ENCODE peak calls at places on chromosome 21, in six cellular contexts. F is effector memory CD4-positive, alpha-beta T cell; Y is left ventricle myocardium inferior; I is Peyer's patch; N is GM23248; A is HCT116. R is an unnamed sample.

GRCh38 chr21:32534113-32534512 is 51.2 kb downstream of the TCP10L start:
- DNase-seq in A (no peak), I (no peak), Y (no peak), N (no peak), F (no peak), R (peak; percentile 5)

GRCh38 chr21:35017256-35017655 is 31.8 kb downstream of the RUNX1 start:
- DNase-seq in F (no peak), N (no peak), Y (no peak), A (no peak), I (no peak), R (no peak)

GRCh38 chr21:27425574-27425973 is 458.7 kb upstream of the ADAMTS5 start:
- DNase-seq in Y (no peak), F (no peak), I (no peak), A (no peak), N (peak; percentile 77), R (no peak)

GRCh38 chr21:22476726-22477646 is 1478.8 kb downstream of the NCAM2 start:
- DNase-seq in I (no peak), F (no peak), N (no peak), A (no peak), Y (no peak), R (no peak)

GRCh38 chr21:17612023-17612564 is 607 bp downstream of the BTG3 start:
- DNase-seq in F (peak; percentile 15), Y (peak; percentile 22), A (no peak), I (peak; percentile 62), N (peak; percentile 69), R (peak; percentile 33)

GRCh38 chr21:46551636-46552241 is 53.1 kb downstream of the S100B start:
- DNase-seq in I (peak; percentile 60), Y (no peak), N (no peak), A (no peak), F (peak; percentile 14), R (no peak)

GRCh38 chr21:37983336-37984095 is 67.3 kb upstream of the KCNJ6 start:
- DNase-seq in I (no peak), Y (no peak), N (no peak), A (no peak), F (no peak), R (no peak)

GRCh38 chr21:32559004-32559610 is 26.2 kb downstream of the TCP10L start:
- DNase-seq in I (no peak), A (no peak), F (no peak), N (no peak), Y (no peak), R (no peak)

GRCh38 chr21:28100366-28100765 is 892.3 kb downstream of the LTN1 start:
- DNase-seq in F (no peak), N (no peak), I (no peak), Y (no peak), A (no peak), R (no peak)

GRCh38 chr21:44418876-44419230 is 36.5 kb upstream of the LRRC3 start:
- DNase-seq in F (no peak), A (no peak), I (peak; percentile 18), Y (peak; percentile 4), N (no peak), R (no peak)

GRCh38 chr21:38027901-38028300 is 111.6 kb upstream of the KCNJ6 start:
- DNase-seq in Y (no peak), I (no peak), N (peak; percentile 75), A (no peak), F (no peak), R (no peak)

GRCh38 chr21:43272591-43272990 is 103.8 kb downstream of the CRYAA start:
- DNase-seq in N (no peak), Y (peak; percentile 6), F (no peak), I (no peak), A (no peak), R (no peak)

GRCh38 chr21:15992171-15992570 is 262.4 kb downstream of the USP25 start:
- DNase-seq in N (peak; percentile 49), I (no peak), Y (no peak), A (no peak), F (no peak), R (no peak)

GRCh38 chr21:44368711-44369446 is 15.5 kb downstream of the TRPM2 start:
- DNase-seq in A (no peak), N (no peak), I (peak; percentile 38), F (no peak), Y (no peak), R (no peak)

DNA sequence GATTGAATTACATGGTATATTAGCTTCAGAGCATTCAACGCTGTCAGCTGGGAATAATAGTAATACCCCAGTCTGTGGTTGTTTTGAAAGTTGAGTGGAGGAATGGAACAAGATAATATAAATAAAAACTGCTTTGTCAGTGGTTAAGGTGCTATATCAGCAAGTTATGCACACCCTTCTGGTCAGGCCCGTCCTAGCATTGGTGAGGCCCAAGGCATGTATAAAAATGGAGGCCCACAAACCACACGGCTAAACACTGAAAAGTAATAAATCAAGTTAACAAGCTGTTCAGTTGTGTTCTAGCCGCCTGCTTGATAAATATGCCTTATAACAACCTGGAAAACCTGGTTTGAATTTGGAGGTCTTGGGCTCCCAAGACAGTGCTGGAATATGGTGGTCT is 77.4 kb downstream of the PSMG1 start:
- DNase-seq in I (no peak), A (no peak), F (no peak), Y (no peak), N (no peak), R (no peak)
- H3K4me1 ChIP-seq in I (no peaks in the 10 kb centered on the region), A (no peaks in the 10 kb centered on the region), F (no peaks in the 10 kb centered on the region), Y (peaks cover 22% of the 10 kb centered on the region), N (peaks cover 16% of the 10 kb centered on the region), R (no peaks in the 10 kb centered on the region)

DNA sequence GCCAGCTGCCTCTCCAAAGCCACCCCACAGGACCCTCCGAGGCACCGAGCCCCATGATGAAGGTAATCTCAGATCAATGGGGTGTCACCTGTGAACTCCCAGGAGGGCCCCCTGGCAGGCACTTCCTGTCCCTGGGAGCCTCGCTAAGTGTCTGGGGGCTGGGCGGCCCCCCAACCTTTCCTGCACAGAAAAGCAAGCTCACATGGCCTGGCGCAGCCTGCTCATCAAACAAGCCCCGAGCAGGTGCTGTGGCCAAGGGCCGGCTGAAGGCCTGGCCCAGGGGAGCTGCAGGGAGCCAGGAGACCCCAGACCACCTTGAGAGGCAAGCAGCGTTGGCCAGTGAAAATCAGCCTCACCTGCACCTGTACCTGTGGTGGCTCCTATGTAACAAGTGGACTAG is 2.9 kb downstream of the RIPK4 start:
- DNase-seq in N (no peak), Y (no peak), A (no peak), F (no peak), I (no peak), R (no peak)
- H3K4me3 ChIP-seq in N (no peak overlapping the region), Y (no peak overlapping the region), A (no peak overlapping the region), F (no peak overlapping the region), I (no peak overlapping the region), R (no peak overlapping the region)

GRCh38 chr21:36145259-36145658 is 10.4 kb downstream of the CBR3 start:
- DNase-seq in N (no peak), F (no peak), I (no peak), Y (no peak), A (no peak), R (peak; percentile 38)

GRCh38 chr21:36135391-36136094 is 664 bp downstream of the CBR3 start:
- DNase-seq in Y (peak; percentile 83), A (no peak), I (peak; percentile 74), N (peak; percentile 89), F (no peak), R (peak; percentile 84)

GRCh38 chr21:36141513-36141925 is 6.6 kb downstream of the CBR3 start:
- DNase-seq in I (peak; percentile 97), F (peak; percentile 89), N (peak; percentile 89), A (peak; percentile 98), Y (peak; percentile 24), R (peak; percentile 100)
- H3K9me3 ChIP-seq in I (no peaks in the 10 kb centered on the region), F (no peaks in the 10 kb centered on the region), N (no peaks in the 10 kb centered on the region), A (no peaks in the 10 kb centered on the region), Y (no peaks in the 10 kb centered on the region), R (no peaks in the 10 kb centered on the region)

GRCh38 chr21:29390778-29391177 is 92.1 kb downstream of the BACH1 start:
- DNase-seq in Y (no peak), A (no peak), N (no peak), I (no peak), F (no peak), R (no peak)
- H3K4me1 ChIP-seq in Y (no peaks in the 10 kb centered on the region), A (no peaks in the 10 kb centered on the region), N (no peaks in the 10 kb centered on the region), I (no peaks in the 10 kb centered on the region), F (no peaks in the 10 kb centered on the region), R (no peaks in the 10 kb centered on the region)

DNA sequence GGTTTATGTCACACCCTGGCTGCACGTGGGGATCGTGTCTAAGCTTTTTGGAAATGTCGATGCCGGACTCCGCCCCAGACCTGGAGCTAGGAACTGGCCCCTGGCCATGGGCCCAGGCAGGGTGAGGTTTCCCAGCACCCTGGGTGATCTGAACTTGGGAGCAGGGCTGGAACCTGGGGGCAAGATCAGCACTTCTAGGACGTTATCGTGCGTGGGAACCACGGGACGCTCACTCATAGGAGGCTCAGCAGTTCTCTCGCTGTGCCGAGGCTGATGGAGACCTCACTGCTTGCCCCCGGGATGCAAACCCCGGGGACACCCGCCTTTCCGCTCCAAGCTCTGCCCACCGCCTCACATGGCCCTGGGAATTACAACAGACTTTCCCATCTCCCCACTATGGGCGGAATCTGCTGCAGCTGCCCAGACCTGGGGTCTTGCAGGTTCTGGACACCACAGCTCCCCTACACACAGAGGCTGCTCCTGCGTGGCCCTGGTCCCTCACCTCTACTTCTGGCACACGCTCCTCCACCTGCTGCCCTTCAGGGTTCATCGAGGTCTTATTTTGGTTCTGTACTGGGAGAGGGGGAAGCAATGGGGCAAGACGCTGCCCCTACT is 35.9 kb downstream of the COL18A1 start:
- DNase-seq in Y (no peak), I (no peak), A (no peak), F (no peak), N (no peak), R (no peak)
- H3K4me3 ChIP-seq in Y (no peak overlapping the region), I (no peak overlapping the region), A (no peak overlapping the region), F (no peak overlapping the region), N (no peak overlapping the region), R (no peak overlapping the region)

GRCh38 chr21:30979054-30979453 is 59.2 kb downstream of the KRTAP19-8 start:
- DNase-seq in F (no peak), N (no peak), I (no peak), Y (no peak), A (no peak), R (peak; percentile 39)
- H3K9me3 ChIP-seq in F (no peaks in the 10 kb centered on the region), N (peaks cover 5% of the 10 kb centered on the region), I (no peaks in the 10 kb centered on the region), Y (no peaks in the 10 kb centered on the region), A (no peaks in the 10 kb centered on the region), R (no peaks in the 10 kb centered on the region)

DNA sequence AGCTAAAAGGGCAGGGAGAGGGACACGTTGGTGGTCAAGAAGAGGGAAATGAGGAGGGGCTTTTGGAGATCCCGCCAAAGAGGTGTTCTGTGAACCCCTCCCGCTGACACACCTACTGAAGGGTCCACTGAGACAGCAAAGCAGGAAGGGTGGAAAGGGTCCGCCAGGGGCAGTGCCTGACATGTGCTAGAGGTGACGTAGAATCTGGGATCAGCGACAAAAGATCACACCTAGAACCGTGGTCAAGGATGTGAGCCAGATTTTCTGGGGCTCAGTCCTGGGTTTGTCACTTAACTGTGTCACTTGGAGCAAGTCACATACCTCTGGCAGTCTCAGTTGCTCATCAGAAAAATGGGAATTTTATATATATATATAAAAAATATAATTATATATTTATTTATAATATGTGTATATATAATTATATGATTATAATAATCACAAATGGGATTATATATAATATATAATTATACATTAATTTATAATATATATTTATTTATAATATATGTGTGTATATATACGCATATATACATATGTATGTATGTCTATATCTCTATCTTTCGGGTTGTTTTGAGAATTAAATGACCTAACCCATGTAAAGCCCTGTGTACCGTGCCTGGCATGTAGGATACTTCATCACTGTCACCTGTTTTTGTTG is 34.9 kb upstream of the ATP5PO start:
- DNase-seq in Y (no peak), F (no peak), A (no peak), N (no peak), I (no peak), R (no peak)
- H3K4me1 ChIP-seq in Y (peaks cover 16% of the 10 kb centered on the region), F (peaks cover 46% of the 10 kb centered on the region), A (peaks cover 40% of the 10 kb centered on the region), N (peaks cover 18% of the 10 kb centered on the region), I (peaks cover 22% of the 10 kb centered on the region), R (peaks cover 31% of the 10 kb centered on the region)

R was measured in MM.1S.